ENCODE peak calls at places on chromosomes 2 and 18, in seven cellular contexts. A is AG09309, Q is fibroblast of pulmonary artery, W is Calu3, Z is pons, M is neuronal stem cell, V is heart right ventricle. J is an unnamed sample.

GRCh38 chr2:113079123-113079522 is 11.4 kb downstream of the IL1F10 start:
- DNase-seq in M (no peak), W (no peak), Z (no peak), A (no peak), V (no peak), Q (no peak), J (no peak)

GRCh38 chr2:10557506-10558265 is 109.6 kb upstream of the ODC1 start:
- DNase-seq in V (no peak), Q (no peak), W (no peak), M (no peak), Z (no peak), A (no peak), J (no peak)

GRCh38 chr18:63823516-63824219 is 48.5 kb downstream of the SERPINB7 start:
- DNase-seq in Q (peak; percentile 51), V (peak; percentile 9), W (peak; percentile 18), A (no peak), Z (peak; percentile 51), M (no peak), J (no peak)

GRCh38 chr2:147373800-147374409 is 470.9 kb upstream of the ACVR2A start:
- DNase-seq in Z (no peak), Q (peak; percentile 3), M (no peak), V (no peak), W (no peak), A (no peak), J (no peak)

GRCh38 chr2:10500601-10501361 is 52.7 kb upstream of the ODC1 start:
- DNase-seq in V (no peak), W (no peak), Z (no peak), M (no peak), A (no peak), Q (no peak), J (peak; percentile 29)

GRCh38 chr2:184692137-184692734 is 93.9 kb downstream of the ZNF804A start:
- DNase-seq in V (no peak), Q (peak; percentile 7), M (no peak), A (no peak), Z (peak; percentile 8), W (no peak), J (no peak)

GRCh38 chr2:60899230-60899891 is 18.0 kb downstream of the REL start:
- DNase-seq in V (no peak), Q (no peak), M (no peak), Z (no peak), A (no peak), W (no peak), J (no peak)

GRCh38 chr2:195337597-195337996 is 319.4 kb upstream of the SLC39A10 start:
- DNase-seq in A (no peak), M (no peak), V (no peak), Q (no peak), W (no peak), Z (no peak), J (no peak)

GRCh38 chr2:135219226-135219625 is 167.1 kb downstream of the RAB3GAP1 start:
- DNase-seq in Z (no peak), A (no peak), V (no peak), W (no peak), Q (no peak), M (no peak), J (no peak)

GRCh38 chr2:85413592-85414421 is 3.6 kb upstream of the CAPG start:
- DNase-seq in M (no peak), W (peak; percentile 79), Z (no peak), V (no peak), A (no peak), Q (peak; percentile 53), J (no peak)

GRCh38 chr18:13377496-13377895 is 158.9 kb downstream of the LDLRAD4 start:
- DNase-seq in Z (peak; percentile 48), W (no peak), V (no peak), M (no peak), A (no peak), Q (no peak), J (no peak)

GRCh38 chr2:205660521-205661124 is 21.7 kb upstream of the NRP2 start:
- DNase-seq in M (no peak), W (no peak), A (peak; percentile 89), Q (peak; percentile 84), V (no peak), Z (no peak), J (no peak)

GRCh38 chr2:160007111-160007510 is 55.3 kb downstream of the PLA2R1 start:
- DNase-seq in Z (no peak), A (no peak), V (no peak), Q (no peak), W (no peak), M (no peak), J (no peak)